ENCODE peak calls at places on chromosomes 7 and 10, in five cellular contexts. F is Panc1; T is upper lobe of right lung; W is CD8-positive, alpha-beta T cell; Y is activated CD4-positive, alpha-beta T cell treated with anti-CD3 and anti-CD28 coated beads, Interleukin-2, amount 50 U/mL, for 24 hours. O is an unnamed sample.

GRCh38 chr7:41875513-41875912 is 172.6 kb upstream of the INHBA start:
- DNase-seq in T (no peak), F (no peak), W (no peak), Y (no peak), O (no peak)

GRCh38 chr7:78124221-78124620 is 325.6 kb downstream of the PHTF2 start:
- DNase-seq in T (no peak), F (no peak), Y (no peak), W (no peak), O (no peak)

GRCh38 chr7:108097703-108098102 is 32.5 kb downstream of the LAMB4 start:
- DNase-seq in T (no peak), F (no peak), Y (no peak), W (no peak), O (no peak)

GRCh38 chr10:56605043-56605442 is 244.0 kb upstream of the ZWINT start:
- DNase-seq in Y (no peak), F (no peak), W (no peak), T (no peak), O (no peak)

GRCh38 chr7:30164567-30164966 is 29.8 kb downstream of the MTURN start:
- DNase-seq in Y (no peak), T (no peak), F (peak), W (no peak), O (peak)

GRCh38 chr7:20268832-20269231 is 51.6 kb upstream of the MACC1 start:
- DNase-seq in Y (no peak), W (no peak), T (no peak), F (no peak), O (no peak)

GRCh38 chr7:98360221-98361124 is 40.4 kb downstream of the BAIAP2L1 start:
- DNase-seq in F (no peak), W (no peak), T (peak), Y (no peak), O (no peak)

GRCh38 chr10:128868481-128868880 is 598.6 kb upstream of the MGMT start:
- DNase-seq in Y (no peak), T (no peak), F (no peak), W (no peak), O (no peak)

GRCh38 chr10:43194861-43195260 is 56.6 kb downstream of the CSGALNACT2 start:
- DNase-seq in W (no peak), F (no peak), Y (no peak), T (no peak), O (no peak)

GRCh38 chr10:116836087-116836486 is 13.2 kb upstream of the ENO4 start:
- DNase-seq in Y (no peak), W (no peak), F (no peak), T (no peak), O (no peak)

GRCh38 chr10:24722131-24722675 is 1.5 kb downstream of the ARHGAP21 start:
- DNase-seq in F (no peak), T (no peak), W (no peak), Y (no peak), O (no peak)

GRCh38 chr10:118918689-118919088 is 110.8 kb upstream of the NANOS1 start:
- DNase-seq in Y (no peak), F (no peak), T (no peak), W (no peak), O (no peak)

GRCh38 chr10:132618158-132618924 is 80.8 kb downstream of the INPP5A start:
- DNase-seq in F (no peak), W (no peak), Y (no peak), T (no peak), O (no peak)

GRCh38 chr10:30434273-30435067 is 486 bp downstream of the MAP3K8 start:
- DNase-seq in T (peak), W (peak), F (no peak), Y (no peak), O (peak)

GRCh38 chr7:70719120-70719519 is 412.8 kb upstream of the GALNT17 start:
- DNase-seq in W (no peak), Y (no peak), F (no peak), T (no peak), O (no peak)

GRCh38 chr7:125663961-125664360 is 734.3 kb upstream of the POT1 start:
- DNase-seq in F (no peak), T (no peak), Y (no peak), W (no peak), O (no peak)

GRCh38 chr7:81162771-81163525 is 244.1 kb upstream of the SEMA3C start:
- DNase-seq in Y (no peak), F (no peak), W (no peak), T (no peak), O (no peak)

GRCh38 chr10:93816123-93816747 is 58.5 kb downstream of the LGI1 start:
- DNase-seq in F (no peak), W (no peak), T (peak), Y (peak), O (no peak)

GRCh38 chr10:15068802-15069201 is 19.8 kb downstream of the ACBD7 start:
- DNase-seq in T (no peak), W (no peak), F (no peak), Y (no peak), O (no peak)

GRCh38 chr10:43130756-43131155 is 7.5 kb upstream of the CSGALNACT2 start:
- DNase-seq in T (peak), F (no peak), Y (no peak), W (no peak), O (no peak)

GRCh38 chr10:131841131-131841661 is 59.6 kb upstream of the PPP2R2D start:
- DNase-seq in W (no peak), T (peak), Y (no peak), F (no peak), O (no peak)

GRCh38 chr10:133336131-133337078 is at the start of gene CALY:
- DNase-seq in T (peak), F (no peak), W (peak), Y (peak), O (no peak)

GRCh38 chr10:14062528-14063260 is 268.0 kb downstream of the FRMD4A start:
- DNase-seq in W (no peak), F (no peak), T (no peak), Y (no peak), O (no peak)

GRCh38 chr7:5607958-5608656 is 173.4 kb downstream of the RNF216 start:
- DNase-seq in F (no peak), T (no peak), Y (no peak), W (no peak), O (no peak)

GRCh38 chr10:76119515-76119914 is 688.1 kb downstream of the LRMDA start:
- DNase-seq in T (no peak), Y (no peak), W (no peak), F (no peak), O (no peak)

GRCh38 chr7:131546583-131547111 is 9.8 kb downstream of the PODXL start:
- DNase-seq in W (no peak), Y (no peak), F (no peak), T (no peak), O (no peak)

GRCh38 chr10:78267598-78267997 is 233.9 kb downstream of the RPS24 start:
- DNase-seq in Y (no peak), T (no peak), F (no peak), W (no peak), O (no peak)

GRCh38 chr10:132850896-132851295 is 64.9 kb upstream of the NKX6-2 start:
- DNase-seq in T (peak), F (no peak), W (no peak), Y (no peak), O (no peak)

O was measured in GM12864.